ENCODE peak calls at places on chromosomes 1 and 21, in seven cellular contexts. O is CMK; V is mesendoderm; F is activated CD4-positive, alpha-beta T cell treated with anti-CD3 and anti-CD28 coated beads, Interleukin-2, amount 50 U/mL, for 1 hour; M is hippocampal formation; B is left ventricle myocardium superior; U is tibial nerve. W is an unnamed sample.

GRCh38 chr1:234899041-234899787 is 229.4 kb downstream of the TOMM20 start:
- DNase-seq in O (no peak), V (peak), U (no peak), F (no peak), M (no peak), B (peak), W (peak)

GRCh38 chr1:55816456-55816794 is 601.3 kb upstream of the USP24 start:
- DNase-seq in M (no peak), U (peak), V (no peak), O (no peak), F (no peak), B (no peak), W (no peak)

GRCh38 chr1:67832737-67833594 is at the start of gene GNG12:
- DNase-seq in O (no peak), V (peak), U (peak), F (no peak), B (peak), M (no peak), W (peak)

GRCh38 chr1:240282061-240282830 is 190.6 kb downstream of the FMN2 start:
- DNase-seq in U (no peak), O (no peak), B (no peak), F (no peak), V (no peak), M (no peak), W (no peak)

GRCh38 chr1:179831852-179832699 is 45.5 kb downstream of the TOR1AIP2 start:
- DNase-seq in F (no peak), U (no peak), V (no peak), O (no peak), M (no peak), B (no peak), W (no peak)

GRCh38 chr1:55064071-55064581 is 24.8 kb downstream of the PCSK9 start:
- DNase-seq in F (no peak), O (no peak), U (no peak), V (no peak), B (no peak), M (peak), W (no peak)

GRCh38 chr1:230865062-230865817 is 3.1 kb downstream of the C1orf198 start:
- DNase-seq in O (no peak), B (no peak), V (no peak), M (no peak), U (no peak), F (no peak), W (no peak)

GRCh38 chr1:177243773-177244172 is 73.0 kb downstream of the BRINP2 start:
- DNase-seq in O (no peak), F (no peak), U (no peak), V (no peak), B (no peak), M (no peak), W (no peak)

GRCh38 chr1:42523171-42523570 is 60.1 kb downstream of the CCDC30 start:
- DNase-seq in M (no peak), U (no peak), B (no peak), O (no peak), V (no peak), F (no peak), W (no peak)

GRCh38 chr1:241408170-241408569 is 51.2 kb upstream of the RGS7 start:
- DNase-seq in M (no peak), B (no peak), F (no peak), U (no peak), V (peak), O (no peak), W (peak)

GRCh38 chr21:42765656-42766055 is 112.2 kb downstream of the PDE9A start:
- DNase-seq in O (no peak), M (no peak), B (no peak), U (no peak), F (no peak), V (no peak), W (no peak)

GRCh38 chr1:173043253-173043652 is 7.5 kb downstream of the TNFSF18 start:
- DNase-seq in M (no peak), O (no peak), U (no peak), V (peak), F (no peak), B (no peak), W (no peak)

GRCh38 chr21:39788383-39788782 is 43.4 kb downstream of the IGSF5 start:
- DNase-seq in M (peak), V (peak), B (peak), U (peak), O (no peak), F (no peak), W (peak)

GRCh38 chr1:240965581-240966091 is 353.7 kb upstream of the GREM2 start:
- DNase-seq in M (no peak), B (no peak), O (no peak), F (no peak), U (no peak), V (peak), W (peak)

GRCh38 chr1:236982380-236982779 is 21.9 kb downstream of the MT1HL1 start:
- DNase-seq in V (no peak), B (peak), U (no peak), M (no peak), F (no peak), O (no peak), W (no peak)

GRCh38 chr1:164588388-164589341 is 29.7 kb downstream of the PBX1 start:
- DNase-seq in M (peak), U (peak), O (no peak), F (no peak), B (peak), V (peak), W (peak)

GRCh38 chr1:60904079-60904852 is 178.1 kb upstream of the NFIA start:
- DNase-seq in O (no peak), M (no peak), B (peak), U (no peak), F (no peak), V (no peak), W (no peak)

GRCh38 chr1:155043259-155043658 is 7.9 kb upstream of the ADAM15 start:
- DNase-seq in V (no peak), U (no peak), O (no peak), M (no peak), B (no peak), F (no peak), W (no peak)

GRCh38 chr1:110607663-110608230 is 1.6 kb upstream of the KCNA2 start:
- DNase-seq in V (peak), U (no peak), B (no peak), F (no peak), M (no peak), O (no peak), W (peak)

GRCh38 chr1:41917835-41918449 is 780 bp downstream of the HIVEP3 start:
- DNase-seq in F (peak), O (no peak), U (no peak), V (peak), M (peak), B (peak), W (peak)

GRCh38 chr1:20037877-20038276 is 32.1 kb upstream of the PLA2G5 start:
- DNase-seq in U (no peak), M (no peak), F (no peak), V (peak), O (no peak), B (no peak), W (no peak)

GRCh38 chr21:34042735-34043134 is 30.6 kb upstream of the MRPS6 start:
- DNase-seq in F (no peak), B (no peak), O (no peak), U (no peak), M (no peak), V (no peak), W (no peak)

GRCh38 chr1:108897865-108898720 is 21.3 kb downstream of the GPSM2 start:
- DNase-seq in B (no peak), U (peak), V (peak), M (peak), F (peak), O (no peak), W (peak)

GRCh38 chr1:34418166-34418565 is 241.5 kb downstream of the C1orf94 start:
- DNase-seq in O (no peak), B (no peak), M (no peak), F (no peak), V (no peak), U (no peak), W (no peak)

GRCh38 chr21:43211085-43212071 is 42.6 kb downstream of the CRYAA start:
- DNase-seq in B (peak), O (no peak), V (peak), M (no peak), F (no peak), U (peak), W (peak)

GRCh38 chr1:116322752-116323405 is 50.2 kb upstream of the ATP1A1 start:
- DNase-seq in U (no peak), M (no peak), V (no peak), O (no peak), B (no peak), F (no peak), W (no peak)

GRCh38 chr1:39788758-39789570 is at the start of gene BMP8B:
- DNase-seq in B (peak), F (peak), U (peak), V (peak), M (no peak), O (peak), W (peak)

GRCh38 chr1:172969611-172970010 is 81.1 kb downstream of the TNFSF18 start:
- DNase-seq in B (no peak), M (no peak), V (peak), F (no peak), O (no peak), U (no peak), W (no peak)

GRCh38 chr1:55544826-55545225 is 329.7 kb upstream of the USP24 start:
- DNase-seq in M (no peak), O (no peak), U (no peak), F (no peak), V (no peak), B (no peak), W (no peak)

GRCh38 chr1:4880621-4881020 is 226.2 kb downstream of the AJAP1 start:
- DNase-seq in B (no peak), V (no peak), M (no peak), F (no peak), U (no peak), O (no peak), W (peak)

GRCh38 chr1:38013027-38013588 is 574 bp downstream of the UTP11 start:
- DNase-seq in M (no peak), O (no peak), V (peak), F (no peak), U (no peak), B (no peak), W (no peak)

GRCh38 chr1:230715510-230715909 is 1.6 kb upstream of the AGT start:
- DNase-seq in U (no peak), B (no peak), O (no peak), V (no peak), M (no peak), F (no peak), W (no peak)

GRCh38 chr1:115314765-115315164 is 23.3 kb downstream of the NGF start:
- DNase-seq in O (no peak), B (no peak), U (no peak), V (peak), F (no peak), M (no peak), W (no peak)

GRCh38 chr1:43492816-43493215 is 37.9 kb upstream of the PTPRF start:
- DNase-seq in M (no peak), O (no peak), V (no peak), B (no peak), U (no peak), F (no peak), W (no peak)

GRCh38 chr21:18144341-18144740 is 100.3 kb upstream of the CHODL start:
- DNase-seq in V (no peak), B (no peak), O (no peak), F (no peak), M (no peak), U (no peak), W (no peak)

GRCh38 chr1:38735651-38736161 is 123.9 kb downstream of the RRAGC start:
- DNase-seq in B (no peak), F (no peak), M (no peak), V (no peak), U (no peak), O (no peak), W (no peak)

GRCh38 chr1:225886159-225887029 is 2.6 kb downstream of the LEFTY1 start:
- DNase-seq in B (no peak), U (no peak), M (no peak), O (no peak), F (no peak), V (no peak), W (no peak)